ENCODE peak calls at places on chromosome 12, in seven cellular contexts. J, Z, V, G, Y, Q and F are unnamed samples.
A peak's percentile ranks its signal among the peaks of the same experiment; 100 is the strongest.

GRCh38 chr12:69476276-69477017 is 6.3 kb downstream of the FRS2 start:
- DNase-seq in J (no peak), Z (no peak), V (no peak), G (no peak), Y (no peak), Q (no peak), F (no peak)

GRCh38 chr12:7107181-7108041 is 1.6 kb downstream of the C1RL start:
- DNase-seq in J (no peak), Z (no peak), V (no peak), G (no peak), Y (no peak), Q (no peak), F (no peak)

GRCh38 chr12:111454716-111455447 is 49.2 kb downstream of the SH2B3 start:
- DNase-seq in J (no peak), Z (no peak), V (no peak), G (no peak), Y (no peak), Q (no peak), F (no peak)

GRCh38 chr12:101116911-101117310 is 93.1 kb downstream of the SLC5A8 start:
- DNase-seq in J (no peak), Z (no peak), V (no peak), G (no peak), Y (no peak), Q (no peak), F (no peak)

GRCh38 chr12:47882796-47883546 is 21.8 kb downstream of the VDR start:
- DNase-seq in J (peak; percentile 75), Z (no peak), V (no peak), G (no peak), Y (no peak), Q (no peak), F (no peak)

GRCh38 chr12:6462234-6462995 is 8.1 kb downstream of the VAMP1 start:
- DNase-seq in J (no peak), Z (no peak), V (no peak), G (no peak), Y (no peak), Q (peak; percentile 52), F (no peak)

GRCh38 chr12:4416276-4416675 is 29.3 kb downstream of the FGF6 start:
- DNase-seq in J (no peak), Z (no peak), V (no peak), G (no peak), Y (no peak), Q (no peak), F (no peak)

GRCh38 chr12:108457006-108457733 is 57.9 kb upstream of the FICD start:
- DNase-seq in J (no peak), Z (peak; percentile 34), V (no peak), G (peak; percentile 23), Y (no peak), Q (peak; percentile 14), F (peak; percentile 6)

GRCh38 chr12:105936496-105936895 is 202.3 kb downstream of the NUAK1 start:
- DNase-seq in J (no peak), Z (no peak), V (no peak), G (no peak), Y (no peak), Q (no peak), F (no peak)

GRCh38 chr12:64522316-64522715 is 70.4 kb downstream of the TBK1 start:
- DNase-seq in J (no peak), Z (peak; percentile 60), V (peak; percentile 13), G (no peak), Y (no peak), Q (peak; percentile 75), F (no peak)

GRCh38 chr12:124842073-124842749 is 21.5 kb downstream of the SCARB1 start:
- DNase-seq in J (no peak), Z (no peak), V (no peak), G (no peak), Y (no peak), Q (no peak), F (no peak)

GRCh38 chr12:49603721-49604120 is 1.7 kb downstream of the FAM186B start:
- DNase-seq in J (no peak), Z (no peak), V (no peak), G (no peak), Y (no peak), Q (no peak), F (no peak)

GRCh38 chr12:49598527-49598926 is 6.9 kb downstream of the FAM186B start:
- DNase-seq in J (no peak), Z (no peak), V (no peak), G (no peak), Y (no peak), Q (no peak), F (no peak)

DNA sequence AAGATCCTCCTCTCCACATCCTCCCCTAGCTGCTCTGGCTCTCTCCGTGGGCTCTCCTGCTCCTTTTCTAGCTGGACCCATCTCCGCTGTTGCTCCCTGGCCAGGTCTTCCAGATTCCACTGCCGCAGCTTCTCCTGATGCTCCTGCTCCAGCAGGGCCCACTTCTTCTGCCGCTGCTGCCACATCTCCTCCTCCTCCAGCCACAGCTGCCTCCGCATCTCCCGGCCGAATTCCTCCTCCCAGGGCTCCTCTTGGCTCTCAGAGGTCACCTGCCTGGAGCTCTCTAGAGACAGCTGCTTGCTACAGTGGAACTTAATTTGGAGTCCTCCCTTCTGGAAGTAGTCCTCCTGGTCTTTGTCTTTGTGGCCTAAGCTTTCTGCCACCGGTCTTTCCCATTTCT is 5.5 kb downstream of the FAM186B start:
- DNase-seq in J (no peak), Z (no peak), V (no peak), G (no peak), Y (no peak), Q (no peak), F (no peak)
- H3K4me3 ChIP-seq in J (no peak overlapping the region), Z (no peak overlapping the region), V (no peak overlapping the region), G (no peak overlapping the region), Y (no peak overlapping the region), Q (no peak overlapping the region), F (no peak overlapping the region)

GRCh38 chr12:15858348-15858747 is 23.8 kb upstream of the STRAP start:
- DNase-seq in J (no peak), Z (no peak), V (no peak), G (no peak), Y (no peak), Q (no peak), F (no peak)
- TF ChIP-seq CTCF in J (no peak), Z (no peak), V (no peak), G (no peak), Y (no peak), Q (peak; percentile 43), F (peak; percentile 23)

GRCh38 chr12:13163868-13164267 is 32.7 kb upstream of the EMP1 start:
- DNase-seq in J (no peak), Z (no peak), V (no peak), G (no peak), Y (no peak), Q (no peak), F (no peak)

GRCh38 chr12:13165578-13166120 is 30.9 kb upstream of the EMP1 start:
- DNase-seq in J (peak; percentile 81), Z (peak; percentile 78), V (no peak), G (peak; percentile 54), Y (peak; percentile 77), Q (peak; percentile 45), F (no peak)

GRCh38 chr12:13162904-13163303 is 33.6 kb upstream of the EMP1 start:
- DNase-seq in J (no peak), Z (no peak), V (no peak), G (no peak), Y (no peak), Q (no peak), F (no peak)

GRCh38 chr12:13164271-13164670 is 32.3 kb upstream of the EMP1 start:
- DNase-seq in J (no peak), Z (no peak), V (no peak), G (no peak), Y (no peak), Q (no peak), F (no peak)

DNA sequence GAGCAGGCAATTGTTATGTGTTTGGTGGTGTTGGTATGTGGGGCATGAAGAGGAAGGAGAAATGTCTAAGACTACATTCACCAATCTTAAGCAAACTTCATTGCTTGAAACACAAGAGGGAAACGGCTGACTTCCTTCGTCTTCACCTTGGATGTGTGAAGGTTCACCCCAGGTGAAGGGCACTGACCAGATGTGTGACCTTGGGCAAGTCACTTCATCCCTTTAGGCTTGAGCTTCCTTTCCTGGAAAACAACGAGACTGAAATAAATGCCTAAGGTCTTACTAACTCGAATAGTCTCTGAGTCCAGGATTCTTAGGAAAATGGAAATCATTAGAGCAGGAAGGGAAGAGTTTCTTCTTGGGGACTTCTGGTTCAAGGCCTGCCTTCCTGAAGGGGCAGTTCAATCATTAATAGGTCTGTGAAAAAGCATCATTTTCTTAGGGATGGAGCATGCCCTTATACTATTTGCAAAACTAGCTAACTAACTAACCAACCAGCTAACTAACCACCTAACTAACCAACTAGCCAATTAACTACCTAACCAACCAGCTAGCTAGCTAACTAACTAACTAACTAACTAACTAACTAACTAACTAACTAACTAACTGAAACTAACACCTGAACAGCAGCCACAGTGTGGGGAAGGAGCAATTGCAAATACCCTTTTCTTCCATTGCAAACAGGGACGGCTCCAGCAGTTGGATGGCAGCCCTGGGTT is 31.5 kb upstream of the EMP1 start:
- DNase-seq in J (no peak), Z (no peak), V (no peak), G (no peak), Y (no peak), Q (no peak), F (no peak)
- H3K4me3 ChIP-seq in J (no peak overlapping the region), Z (no peak overlapping the region), V (no peak overlapping the region), G (no peak overlapping the region), Y (no peak overlapping the region), Q (no peak overlapping the region), F (no peak overlapping the region)

GRCh38 chr12:59155448-59155847 is 235.1 kb upstream of the LRIG3 start:
- DNase-seq in J (no peak), Z (no peak), V (no peak), G (no peak), Y (no peak), Q (no peak), F (no peak)

GRCh38 chr12:59151243-59151642 is 230.9 kb upstream of the LRIG3 start:
- DNase-seq in J (no peak), Z (peak; percentile 65), V (no peak), G (no peak), Y (no peak), Q (no peak), F (no peak)

DNA sequence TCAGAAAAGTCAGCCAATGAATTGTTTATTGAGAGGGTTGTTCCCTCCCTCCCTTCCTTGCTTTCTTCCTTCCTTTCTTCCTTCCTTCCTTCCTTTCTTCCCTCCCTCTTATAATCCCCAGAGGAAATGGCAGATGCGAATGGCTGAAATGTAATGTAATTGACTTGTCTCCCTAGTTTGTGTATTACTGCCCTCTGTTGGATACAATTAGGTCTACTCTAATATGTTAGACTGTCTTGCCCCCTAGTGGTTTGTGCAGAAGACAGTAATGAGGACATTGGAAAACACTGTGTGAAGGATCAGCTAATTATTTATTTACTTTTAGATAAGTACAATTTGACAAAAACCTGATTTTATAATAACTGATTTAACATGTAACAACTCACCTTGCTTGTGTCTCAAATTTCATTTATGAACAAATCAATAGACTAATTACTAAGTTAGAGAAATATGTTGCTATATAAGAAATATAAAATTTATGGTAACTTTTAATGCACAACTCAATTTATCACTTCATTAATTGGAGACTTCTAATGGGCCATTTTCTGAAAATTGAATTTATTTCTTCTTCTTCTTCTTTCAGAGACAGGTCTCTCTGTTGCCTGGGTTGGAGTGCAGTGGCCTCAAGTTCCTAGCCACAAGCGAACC is 229.8 kb upstream of the LRIG3 start:
- DNase-seq in J (no peak), Z (peak; percentile 84), V (peak; percentile 43), G (peak; percentile 20), Y (no peak), Q (peak; percentile 27), F (no peak)
- TF ChIP-seq CTCF in J (peak; percentile 86), Z (peak; percentile 100), V (peak; percentile 94), G (peak; percentile 85), Y (peak; percentile 92), Q (peak; percentile 94), F (peak; percentile 91)